ENCODE peak calls at places on chromosome 6, in five cellular contexts. T is activated T-helper 1 cell treated with anti-CD3 and anti-CD28 coated beads, Interleukin-12 subunit alpha, Interleukin-12 subunit beta, Interleukin-2, Interleukin-4 antibody, amounts not matched to agents 30 ng/mL and 10 ng/mL and 1 ng/mL, durations not matched to agents 14 hours and 24 hours and 36 hours; R is T-cell; H is AG09319; P is GM23248. O is an unnamed sample.

GRCh38 chr6:146892613-146893401 is 294.0 kb downstream of the ADGB start:
- DNase-seq in H (peak), P (peak), R (no peak), T (no peak), O (no peak)

GRCh38 chr6:137044366-137045220 is at the start of gene IL20RA:
- DNase-seq in T (no peak), H (no peak), P (peak), R (no peak), O (no peak)

GRCh38 chr6:33410711-33411631 is at the start of gene PHF1:
- DNase-seq in T (no peak), P (peak), H (peak), R (peak), O (no peak)

GRCh38 chr6:110563711-110564110 is 87.3 kb upstream of the SLC22A16 start:
- DNase-seq in R (no peak), P (no peak), H (no peak), T (no peak), O (peak)

GRCh38 chr6:147514831-147515230 is 6.3 kb downstream of the SAMD5 start:
- DNase-seq in R (no peak), P (no peak), H (no peak), T (no peak), O (no peak)

GRCh38 chr6:148864941-148865340 is 118.1 kb downstream of the UST start:
- DNase-seq in T (no peak), P (no peak), H (no peak), R (no peak), O (peak)

GRCh38 chr6:67615796-67616195 is 1019.3 kb upstream of the ADGRB3 start:
- DNase-seq in T (no peak), P (no peak), H (no peak), R (no peak), O (no peak)

GRCh38 chr6:112330071-112330876 is 16.9 kb upstream of the RFPL4B start:
- DNase-seq in R (no peak), P (peak), T (no peak), H (no peak), O (no peak)

GRCh38 chr6:105553174-105553573 is 150.3 kb upstream of the PREP start:
- DNase-seq in H (no peak), T (no peak), R (no peak), P (no peak), O (no peak)

GRCh38 chr6:149929422-149929821 is 6.5 kb upstream of the RAET1G start:
- DNase-seq in R (no peak), T (no peak), P (peak), H (no peak), O (no peak)

GRCh38 chr6:105836889-105837288 is 249.2 kb upstream of the PRDM1 start:
- DNase-seq in R (no peak), P (no peak), H (no peak), T (no peak), O (no peak)

GRCh38 chr6:167827588-167828324 is 1.0 kb downstream of the AFDN start:
- DNase-seq in P (peak), R (no peak), T (peak), H (no peak), O (no peak)

GRCh38 chr6:128597004-128597403 is 76.6 kb upstream of the PTPRK start:
- DNase-seq in P (peak), T (no peak), H (no peak), R (no peak), O (no peak)

GRCh38 chr6:82989891-82990290 is 75.8 kb downstream of the UBE3D start:
- DNase-seq in R (no peak), H (no peak), P (peak), T (no peak), O (no peak)

GRCh38 chr6:111794300-111794699 is 79.0 kb downstream of the FYN start:
- DNase-seq in P (no peak), H (no peak), R (no peak), T (no peak), O (no peak)

GRCh38 chr6:19399406-19399805 is 437.8 kb upstream of the ID4 start:
- DNase-seq in T (no peak), R (no peak), P (peak), H (no peak), O (no peak)

GRCh38 chr6:44253307-44254101 is 3.8 kb downstream of the SLC35B2 start:
- DNase-seq in H (no peak), R (peak), T (no peak), P (peak), O (no peak)

GRCh38 chr6:28985396-28986164 is 19.5 kb downstream of the ZNF311 start:
- DNase-seq in P (peak), H (peak), R (no peak), T (no peak), O (peak)

GRCh38 chr6:111721677-111722219 is 116.1 kb upstream of the TRAF3IP2 start:
- DNase-seq in R (no peak), H (no peak), T (peak), P (peak), O (no peak)

GRCh38 chr6:5471044-5471443 is 209.7 kb downstream of the FARS2 start:
- DNase-seq in R (peak), T (peak), P (peak), H (no peak), O (peak)

GRCh38 chr6:170041526-170041925 is 249.4 kb downstream of the DLL1 start:
- DNase-seq in T (no peak), R (no peak), P (no peak), H (no peak), O (no peak)

GRCh38 chr6:38570750-38571149 is 69.0 kb downstream of the BTBD9 start:
- DNase-seq in P (peak), T (no peak), R (no peak), H (no peak), O (no peak)

GRCh38 chr6:137473651-137474050 is 20.5 kb downstream of the OLIG3 start:
- DNase-seq in P (no peak), T (no peak), H (no peak), R (no peak), O (no peak)

GRCh38 chr6:33093857-33094256 is 18.1 kb downstream of the HLA-DPB1 start:
- DNase-seq in H (no peak), R (no peak), P (no peak), T (no peak), O (no peak)

GRCh38 chr6:150332939-150333591 is 35.7 kb upstream of the IYD start:
- DNase-seq in P (no peak), T (no peak), H (no peak), R (no peak), O (no peak)

GRCh38 chr6:116266803-116267202 is 12.9 kb downstream of the TSPYL1 start:
- DNase-seq in R (no peak), H (no peak), T (no peak), P (peak), O (no peak)